ENCODE peak calls at places on chromosomes 4 and X, in six cellular contexts. W, R, D, V, C and F are unnamed samples.

GRCh38 chr4:187814737-187815465 is 180.7 kb upstream of the ZFP42 start:
- DNase-seq in W (no peak), C (no peak), D (no peak), V (peak; percentile 45), R (no peak), F (peak; percentile 56)

GRCh38 chr4:184932343-184932742 is 85.9 kb upstream of the HELT start:
- DNase-seq in C (peak; percentile 71), V (no peak), W (no peak), D (no peak), R (peak; percentile 65), F (no peak)

GRCh38 chr4:85149656-85150055 is 183.2 kb upstream of the WDFY3 start:
- DNase-seq in R (no peak), D (no peak), V (no peak), W (no peak), C (no peak), F (no peak)

GRCh38 chrX:318739-319578 is at the start of gene GTPBP6:
- DNase-seq in D (peak; percentile 100), C (peak; percentile 100), V (peak; percentile 100), R (peak; percentile 100), W (peak; percentile 100), F (peak; percentile 100)

GRCh38 chr4:80713409-80713808 is 317.1 kb upstream of the BMP3 start:
- DNase-seq in D (peak; percentile 8), V (no peak), C (no peak), R (no peak), W (no peak), F (no peak)

GRCh38 chr4:2842667-2843022 is 999 bp upstream of the ADD1 start:
- DNase-seq in C (no peak), R (peak; percentile 49), W (no peak), V (no peak), D (no peak), F (no peak)

GRCh38 chr4:3523146-3523627 is 9.0 kb downstream of the LRPAP1 start:
- DNase-seq in C (peak; percentile 24), W (no peak), R (no peak), D (no peak), V (no peak), F (no peak)

GRCh38 chr4:52658671-52659015 is 458 bp downstream of the USP46 start:
- DNase-seq in W (no peak), C (peak; percentile 70), R (no peak), V (no peak), D (no peak), F (no peak)

GRCh38 chr4:10762541-10762940 is 78.0 kb upstream of the CLNK start:
- DNase-seq in D (no peak), R (peak; percentile 47), W (no peak), V (no peak), C (peak; percentile 88), F (no peak)

GRCh38 chr4:115834441-115834840 is 721.0 kb upstream of the NDST4 start:
- DNase-seq in W (peak; percentile 1), V (no peak), R (no peak), C (no peak), D (peak; percentile 11), F (no peak)

GRCh38 chr4:34679228-34679627 is 1565.1 kb downstream of the ARAP2 start:
- DNase-seq in D (no peak), R (no peak), W (no peak), C (no peak), V (no peak), F (no peak)

GRCh38 chr4:104475652-104476051 is 19.0 kb downstream of the CXXC4 start:
- DNase-seq in V (no peak), C (peak; percentile 59), R (peak; percentile 94), W (no peak), D (no peak), F (peak; percentile 28)

GRCh38 chr4:101695176-101695575 is 95.4 kb upstream of the BANK1 start:
- DNase-seq in R (no peak), W (no peak), C (no peak), D (no peak), V (no peak), F (no peak)

GRCh38 chr4:101701551-101701950 is 89.0 kb upstream of the BANK1 start:
- DNase-seq in R (peak; percentile 33), V (no peak), D (no peak), W (no peak), C (no peak), F (no peak)

GRCh38 chr4:101696276-101697010 is 94.1 kb upstream of the BANK1 start:
- DNase-seq in V (no peak), R (no peak), D (no peak), C (no peak), W (no peak), F (no peak)

GRCh38 chr4:101697266-101697665 is 93.3 kb upstream of the BANK1 start:
- DNase-seq in R (no peak), V (no peak), W (no peak), C (no peak), D (no peak), F (no peak)

GRCh38 chr4:101699441-101700117 is 91.0 kb upstream of the BANK1 start:
- DNase-seq in D (no peak), C (no peak), R (no peak), W (no peak), V (no peak), F (no peak)
- H3K27ac ChIP-seq in D (no peak overlapping the region), C (no peak overlapping the region), R (no peak overlapping the region), W (no peak overlapping the region), V (no peak overlapping the region), F (no peak overlapping the region)

GRCh38 chr4:54254915-54255246 is 25.8 kb downstream of the PDGFRA start:
- DNase-seq in W (no peak), V (no peak), C (no peak), R (no peak), D (no peak), F (no peak)
- H3K4me1 ChIP-seq in W (no peaks in the 10 kb centered on the region), V (no peaks in the 10 kb centered on the region), C (no peaks in the 10 kb centered on the region), R (no peaks in the 10 kb centered on the region), D (no peaks in the 10 kb centered on the region), F (no peaks in the 10 kb centered on the region)

GRCh38 chrX:152177052-152177451 is 38.7 kb upstream of the MAGEA10 start:
- DNase-seq in R (no peak), C (no peak), W (no peak), V (no peak), D (no peak), F (no peak)
- H3K27ac ChIP-seq in R (no peak overlapping the region), C (no peak overlapping the region), W (no peak overlapping the region), V (no peak overlapping the region), D (no peak overlapping the region), F (no peak overlapping the region)

GRCh38 chrX:107626916-107627315 is 1.4 kb upstream of the PRPS1 start:
- DNase-seq in W (peak; percentile 65), C (no peak), D (no peak), V (no peak), R (no peak), F (no peak)
- H3K4me1 ChIP-seq in W (peaks cover 26% of the 10 kb centered on the region), C (no peaks in the 10 kb centered on the region), D (no peaks in the 10 kb centered on the region), V (no peaks in the 10 kb centered on the region), R (peaks cover 14% of the 10 kb centered on the region), F (peaks cover 6% of the 10 kb centered on the region)

DNA sequence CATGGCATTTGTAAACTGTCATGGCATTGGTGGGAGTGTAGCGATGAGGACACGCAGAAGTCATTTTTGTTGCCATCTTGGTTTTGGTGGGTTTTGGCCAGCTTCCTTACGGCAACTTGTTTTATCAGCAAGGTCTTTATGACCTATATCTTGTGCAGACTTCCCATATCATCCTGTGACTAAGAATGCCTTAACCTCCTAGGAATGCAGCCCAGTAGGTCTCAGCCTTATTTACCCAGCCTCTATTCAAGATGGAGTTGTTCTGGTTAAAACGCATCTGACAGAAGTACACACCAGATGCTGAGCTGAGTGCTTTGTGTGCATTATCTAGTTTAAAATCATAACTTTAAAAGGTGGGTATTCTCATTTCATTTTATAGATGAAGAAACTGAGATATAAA is 268.8 kb upstream of the GALNT7 start:
- DNase-seq in W (no peak), D (no peak), R (no peak), V (no peak), C (no peak), F (no peak)
- H3K27ac ChIP-seq in W (no peak overlapping the region), D (no peak overlapping the region), R (no peak overlapping the region), V (no peak overlapping the region), C (no peak overlapping the region), F (no peak overlapping the region)